ENCODE peak calls at places on chromosomes 2 and 18, in ten cellular contexts. Z, Y, A, I, B, G, H, N, P and M are unnamed samples.

GRCh38 chr18:48680871-48681270 is 142.0 kb downstream of the CTIF start:
- DNase-seq in Y (no peak), H (no peak), A (peak), P (peak), G (no peak), B (no peak), N (no peak), Z (no peak), I (no peak), M (peak)

GRCh38 chr2:162058973-162059668 is 14.9 kb downstream of the DPP4 start:
- DNase-seq in I (peak), Y (no peak), Z (no peak), B (no peak), H (no peak), A (no peak), P (no peak), G (no peak), N (no peak), M (no peak)

GRCh38 chr2:170770008-170770303 is 222 bp upstream of the ERICH2 start:
- DNase-seq in H (no peak), P (no peak), N (no peak), A (no peak), G (no peak), B (no peak), Z (no peak), I (no peak), Y (no peak), M (no peak)

GRCh38 chr2:136288249-136288648 is 170.3 kb upstream of the CXCR4 start:
- DNase-seq in B (no peak), H (no peak), A (no peak), Z (no peak), G (no peak), Y (no peak), I (no peak), P (no peak), N (no peak), M (no peak)

GRCh38 chr18:46705521-46705920 is 48.5 kb upstream of the LOXHD1 start:
- DNase-seq in A (no peak), N (no peak), B (no peak), I (no peak), G (no peak), P (no peak), Y (no peak), H (no peak), Z (no peak), M (no peak)

GRCh38 chr2:26535663-26536275 is 57.8 kb upstream of the OTOF start:
- DNase-seq in Z (no peak), N (no peak), I (no peak), B (no peak), Y (no peak), P (no peak), A (peak), G (no peak), H (no peak), M (no peak)

GRCh38 chr18:44968336-44968735 is 287.6 kb downstream of the SETBP1 start:
- DNase-seq in I (no peak), A (no peak), B (no peak), N (no peak), H (no peak), Y (no peak), P (peak), Z (no peak), G (no peak), M (no peak)

GRCh38 chr18:59593291-59593717 is 103.9 kb downstream of the CCBE1 start:
- DNase-seq in P (no peak), Z (no peak), H (no peak), B (no peak), N (no peak), G (no peak), A (no peak), Y (no peak), I (no peak), M (no peak)

GRCh38 chr2:13193075-13193474 is 476.3 kb downstream of the TRIB2 start:
- DNase-seq in H (no peak), B (no peak), I (no peak), Y (no peak), P (no peak), Z (no peak), N (no peak), G (no peak), A (no peak), M (no peak)

GRCh38 chr2:25620711-25621110 is 52.7 kb downstream of the DTNB start:
- DNase-seq in I (no peak), A (no peak), B (no peak), G (no peak), P (peak), Z (no peak), H (no peak), N (no peak), Y (no peak), M (no peak)

GRCh38 chr18:51417643-51418483 is 220.4 kb upstream of the MEX3C start:
- DNase-seq in B (no peak), G (no peak), P (no peak), Z (no peak), A (no peak), H (no peak), Y (no peak), I (no peak), N (no peak), M (no peak)